ENCODE peak calls at places on chromosomes 3 and 15, in ten cellular contexts. P is WTC11, I is lower leg skin, B is upper lobe of left lung, D is suprapubic skin, G is thoracic aorta, A is RWPE1, X is left ventricle myocardium inferior, R is adrenal gland, Z is HFFc6. Q is an unnamed sample.

GRCh38 chr3:49716691-49717538 is 2.6 kb downstream of the AMIGO3 start:
- DNase-seq in R (no peak), Z (no peak), A (no peak), I (no peak), G (no peak), D (no peak), X (no peak), B (peak; percentile 78), P (no peak), Q (no peak)

GRCh38 chr3:141523615-141524375 is 37.0 kb downstream of the RASA2 start:
- DNase-seq in P (no peak), X (no peak), D (no peak), Z (peak; percentile 85), A (peak; percentile 6), B (no peak), I (no peak), R (no peak), G (no peak), Q (no peak)

GRCh38 chr15:88661766-88662556 is 23.1 kb downstream of the ISG20 start:
- DNase-seq in I (no peak), A (no peak), X (no peak), P (no peak), B (no peak), D (no peak), G (no peak), R (no peak), Z (no peak), Q (no peak)

GRCh38 chr3:71456155-71456554 is 127.4 kb downstream of the FOXP1 start:
- DNase-seq in D (no peak), R (no peak), G (no peak), P (no peak), A (no peak), X (no peak), B (no peak), I (no peak), Z (no peak), Q (no peak)

GRCh38 chr15:92817339-92817886 is 82.7 kb upstream of the CHD2 start:
- DNase-seq in G (no peak), I (no peak), A (no peak), X (no peak), B (no peak), R (no peak), Z (no peak), P (no peak), D (no peak), Q (no peak)

GRCh38 chr3:72721696-72722381 is 126.4 kb downstream of the SHQ1 start:
- DNase-seq in G (no peak), A (no peak), P (no peak), B (no peak), Z (no peak), I (no peak), D (no peak), X (no peak), R (no peak), Q (no peak)

GRCh38 chr3:39910828-39911464 is 101.5 kb downstream of the MYRIP start:
- DNase-seq in Z (peak; percentile 66), B (no peak), P (no peak), I (no peak), A (no peak), D (no peak), R (no peak), X (no peak), G (no peak), Q (no peak)

GRCh38 chr3:155870945-155871745 is 695 bp downstream of the GMPS start:
- DNase-seq in D (peak; percentile 85), R (peak; percentile 68), I (peak; percentile 41), Z (peak; percentile 35), P (peak; percentile 60), A (peak; percentile 57), X (peak; percentile 54), G (no peak), B (peak; percentile 90), Q (peak; percentile 62)

GRCh38 chr3:80677796-80678195 is 910.0 kb upstream of the ROBO1 start:
- DNase-seq in D (no peak), R (no peak), X (no peak), P (no peak), A (no peak), I (no peak), Z (no peak), G (no peak), B (no peak), Q (no peak)

GRCh38 chr15:70491183-70491621 is 272.2 kb downstream of the UACA start:
- DNase-seq in A (no peak), B (no peak), G (no peak), R (no peak), I (no peak), X (no peak), Z (no peak), P (no peak), D (no peak), Q (no peak)

GRCh38 chr3:114668099-114668498 is 374.3 kb downstream of the TIGIT start:
- DNase-seq in P (no peak), B (no peak), G (no peak), R (no peak), X (no peak), D (no peak), I (no peak), Z (no peak), A (no peak), Q (no peak)

GRCh38 chr3:62051506-62051905 is 321.8 kb downstream of the FEZF2 start:
- DNase-seq in Z (peak; percentile 3), A (peak; percentile 18), D (no peak), G (no peak), R (peak; percentile 15), B (no peak), P (peak; percentile 39), I (no peak), X (no peak), Q (no peak)

GRCh38 chr3:101166150-101166549 is 154.2 kb downstream of the IMPG2 start:
- DNase-seq in G (no peak), Z (no peak), P (no peak), B (no peak), R (no peak), D (no peak), X (no peak), I (no peak), A (no peak), Q (no peak)

GRCh38 chr15:85831415-85832113 is 36.8 kb upstream of the KLHL25 start:
- DNase-seq in I (peak; percentile 46), X (peak; percentile 58), G (peak; percentile 20), A (peak; percentile 26), P (peak; percentile 73), Z (peak; percentile 32), B (no peak), D (peak; percentile 74), R (peak; percentile 81), Q (peak; percentile 65)

GRCh38 chr15:34358367-34358766 is 8.6 kb downstream of the LPCAT4 start:
- DNase-seq in B (no peak), P (no peak), D (no peak), X (no peak), R (no peak), G (no peak), I (no peak), A (peak; percentile 43), Z (peak; percentile 15), Q (no peak)
- TF ChIP-seq CTCF in B (no peak), P (no peak), D (no peak), X (peak; percentile 28), R (no peak), G (no peak), I (no peak), A (no peak), Z (peak; percentile 48), Q (no peak)

GRCh38 chr3:196517142-196517808 is 2.1 kb upstream of the SMCO1 start:
- DNase-seq in A (no peak), I (no peak), R (no peak), P (no peak), Z (no peak), X (no peak), G (no peak), B (no peak), D (no peak), Q (no peak)
- TF ChIP-seq CTCF in A (no peak), I (no peak), R (no peak), P (no peak), Z (no peak), X (no peak), G (no peak), B (no peak), D (no peak), Q (no peak)

GRCh38 chr15:66080791-66081475 is 172.6 kb downstream of the MEGF11 start:
- DNase-seq in D (peak; percentile 21), B (peak; percentile 70), P (peak; percentile 62), I (no peak), R (peak; percentile 80), X (no peak), G (no peak), Z (peak; percentile 45), A (peak; percentile 68), Q (peak; percentile 53)

GRCh38 chr15:66084704-66085103 is 168.8 kb downstream of the MEGF11 start:
- DNase-seq in X (no peak), G (no peak), D (no peak), B (no peak), I (no peak), A (no peak), P (no peak), Z (no peak), R (no peak), Q (no peak)

GRCh38 chr15:66089049-66089448 is 164.5 kb downstream of the MEGF11 start:
- DNase-seq in I (no peak), D (peak; percentile 29), P (no peak), B (no peak), Z (no peak), X (peak; percentile 75), R (peak; percentile 8), G (no peak), A (no peak), Q (no peak)

GRCh38 chr15:66085128-66085527 is 168.4 kb downstream of the MEGF11 start:
- DNase-seq in I (no peak), D (no peak), A (no peak), B (no peak), R (no peak), X (no peak), G (no peak), P (peak; percentile 61), Z (no peak), Q (no peak)
- TF ChIP-seq CTCF in I (no peak), D (no peak), A (no peak), B (no peak), R (no peak), X (no peak), G (no peak), P (peak; percentile 34), Z (no peak), Q (peak; percentile 9)

DNA sequence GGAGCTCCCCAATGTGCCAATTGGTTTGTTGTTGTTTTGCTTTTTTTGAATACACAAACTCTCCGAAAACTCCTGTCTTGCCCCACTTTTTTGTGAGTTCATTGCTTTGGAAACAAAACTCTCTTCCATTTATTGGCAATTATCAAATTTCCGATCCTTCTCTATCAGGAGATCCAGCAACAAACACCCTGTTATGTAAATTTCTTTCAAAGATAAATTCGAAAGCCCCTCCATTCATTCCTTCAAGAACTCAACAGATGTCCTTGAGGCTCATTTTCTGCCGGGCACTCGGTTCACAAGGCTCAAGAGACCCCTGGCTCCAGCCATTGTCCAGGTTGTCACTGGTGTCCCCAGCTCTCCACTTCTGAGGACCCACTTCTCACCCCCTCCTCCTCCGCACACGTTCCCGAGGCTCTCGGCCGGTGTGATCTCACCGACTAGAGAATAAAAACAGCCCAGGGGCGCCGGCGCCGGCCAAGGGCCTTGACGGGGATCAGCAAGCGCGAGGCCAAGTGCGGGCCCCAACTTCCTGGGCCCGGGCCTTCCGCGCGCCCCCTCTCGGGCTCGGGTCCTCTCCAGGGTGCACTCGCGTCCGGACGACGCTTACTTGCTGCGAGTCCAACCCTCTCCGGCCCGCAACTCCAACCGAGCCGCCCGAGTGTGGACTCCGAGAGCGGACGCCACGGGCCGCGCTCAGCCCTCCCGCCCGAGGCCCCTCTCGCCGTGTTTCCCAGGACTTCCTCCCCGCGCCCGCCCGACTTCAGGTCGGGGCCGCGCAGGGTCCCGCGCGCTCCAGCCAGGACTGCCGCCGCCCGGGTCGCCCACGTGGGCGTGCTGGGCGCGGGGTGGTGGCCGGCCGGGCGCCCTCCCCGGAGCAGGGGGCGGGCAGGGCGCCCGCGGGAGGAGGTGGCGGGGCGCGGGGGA is 533 bp upstream of the SMAD3 start:
- DNase-seq in G (no peak), R (peak; percentile 63), B (peak; percentile 93), I (no peak), D (peak; percentile 83), X (peak; percentile 63), P (peak; percentile 76), A (no peak), Z (peak; percentile 37), Q (no peak)
- TF ChIP-seq CTCF in G (no peak), R (peak; percentile 9), B (no peak), I (no peak), D (no peak), X (no peak), P (no peak), A (no peak), Z (peak; percentile 48), Q (no peak)